ENCODE peak calls at places on chromosomes 13 and 19, in nine cellular contexts. O, C, W, J, Q, N, L, M and S are unnamed samples.

GRCh38 chr13:44844786-44845185 is 144.5 kb downstream of the NUFIP1 start:
- DNase-seq in Q (no peak), C (no peak), W (no peak), L (no peak), N (no peak), M (no peak), J (no peak), O (no peak), S (no peak)

GRCh38 chr19:19115954-19116353 is 22.3 kb downstream of the TMEM161A start:
- DNase-seq in N (no peak), C (no peak), O (peak), L (no peak), Q (peak), M (peak), W (peak), J (no peak), S (peak)

GRCh38 chr19:33047422-33047821 is 17.3 kb downstream of the RHPN2 start:
- DNase-seq in Q (no peak), W (no peak), L (no peak), O (peak), J (no peak), M (peak), C (no peak), N (no peak), S (no peak)

GRCh38 chr13:33193428-33193974 is 92.1 kb downstream of the STARD13 start:
- DNase-seq in Q (peak), N (no peak), J (no peak), C (no peak), O (no peak), W (no peak), M (peak), L (no peak), S (no peak)

GRCh38 chr19:15378529-15379082 is 981 bp downstream of the AKAP8 start:
- DNase-seq in N (no peak), J (peak), W (peak), Q (peak), M (peak), O (peak), C (peak), L (no peak), S (peak)

GRCh38 chr13:85586422-85586831 is 212.8 kb downstream of the SLITRK6 start:
- DNase-seq in J (peak), M (no peak), W (no peak), C (no peak), O (no peak), N (peak), Q (no peak), L (peak), S (peak)

GRCh38 chr13:73482556-73482955 is 423.8 kb downstream of the KLF5 start:
- DNase-seq in N (no peak), O (no peak), L (no peak), C (no peak), J (no peak), Q (no peak), W (no peak), M (no peak), S (no peak)

GRCh38 chr13:97113231-97114001 is 108.7 kb upstream of the MBNL2 start:
- DNase-seq in C (no peak), L (no peak), N (no peak), M (no peak), J (no peak), O (no peak), W (no peak), Q (no peak), S (no peak)

GRCh38 chr19:47124937-47125668 is 5.5 kb upstream of the SAE1 start:
- DNase-seq in M (peak), C (no peak), L (no peak), O (no peak), J (peak), Q (peak), W (no peak), N (no peak), S (peak)

GRCh38 chr19:7177926-7178325 is 108.4 kb downstream of the ZNF557 start:
- DNase-seq in M (no peak), O (no peak), N (no peak), Q (no peak), C (no peak), J (no peak), L (no peak), W (no peak), S (peak)

GRCh38 chr19:10402441-10403038 is 802 bp downstream of the CDC37 start:
- DNase-seq in Q (peak), N (no peak), M (peak), O (no peak), L (no peak), W (no peak), J (peak), C (no peak), S (peak)

GRCh38 chr19:27851543-27852060 is 1361.3 kb downstream of the UQCRFS1 start:
- DNase-seq in O (no peak), Q (no peak), W (no peak), N (no peak), M (no peak), C (no peak), J (no peak), L (no peak), S (no peak)

GRCh38 chr19:20078696-20079095 is 896 bp downstream of the ZNF90 start:
- DNase-seq in Q (peak), J (peak), L (no peak), N (no peak), C (peak), W (no peak), M (peak), O (no peak), S (peak)

GRCh38 chr13:101150998-101151397 is 265.3 kb downstream of the NALCN start:
- DNase-seq in Q (peak), C (no peak), N (no peak), M (peak), O (no peak), L (no peak), J (peak), W (no peak), S (peak)

GRCh38 chr13:40597735-40598365 is 68.6 kb downstream of the FOXO1 start:
- DNase-seq in M (no peak), Q (peak), J (no peak), W (no peak), L (no peak), O (peak), N (no peak), C (peak), S (no peak)

GRCh38 chr19:4694211-4694987 is 24.3 kb upstream of the MYDGF start:
- DNase-seq in C (peak), O (peak), L (peak), W (no peak), M (no peak), Q (no peak), N (peak), J (peak), S (peak)

GRCh38 chr13:64791373-64791772 is 2438.8 kb downstream of the PCDH9 start:
- DNase-seq in N (no peak), C (no peak), Q (no peak), O (no peak), M (no peak), L (no peak), W (no peak), J (no peak), S (no peak)

GRCh38 chr19:35144600-35145436 is 1.8 kb downstream of the FXYD7 start:
- DNase-seq in O (peak), L (no peak), W (peak), M (peak), Q (peak), C (no peak), N (no peak), J (no peak), S (no peak)

GRCh38 chr13:41985788-41986508 is 25.0 kb upstream of the VWA8 start:
- DNase-seq in Q (no peak), M (no peak), W (no peak), J (peak), C (no peak), N (no peak), L (peak), O (no peak), S (peak)

GRCh38 chr13:113406321-113407102 is 42.6 kb upstream of the GRTP1 start:
- DNase-seq in Q (no peak), W (no peak), M (no peak), N (no peak), L (no peak), J (no peak), C (no peak), O (no peak), S (no peak)

GRCh38 chr19:35013047-35013819 is 13.1 kb downstream of the GRAMD1A start:
- DNase-seq in O (peak), M (peak), L (no peak), J (peak), C (peak), N (no peak), W (peak), Q (peak), S (peak)

GRCh38 chr19:30362156-30362754 is 9.9 kb upstream of the ZNF536 start:
- DNase-seq in W (no peak), C (no peak), L (no peak), M (peak), J (no peak), N (no peak), Q (no peak), O (peak), S (no peak)

GRCh38 chr19:45638930-45639729 is at the start of gene EML2:
- DNase-seq in Q (peak), W (peak), O (peak), L (no peak), C (peak), J (no peak), M (peak), N (no peak), S (no peak)

GRCh38 chr19:48925240-48925843 is 8.2 kb upstream of the DHDH start:
- DNase-seq in O (no peak), L (peak), Q (no peak), C (no peak), W (no peak), J (peak), N (peak), M (peak), S (peak)

GRCh38 chr13:50951366-50951765 is 41.8 kb downstream of the RNASEH2B start:
- DNase-seq in L (peak), M (no peak), Q (no peak), W (no peak), C (no peak), O (no peak), N (peak), J (peak), S (peak)

GRCh38 chr13:62300021-62300420 is 884.4 kb upstream of the PCDH20 start:
- DNase-seq in C (no peak), W (no peak), N (no peak), M (peak), Q (no peak), L (no peak), J (no peak), O (no peak), S (no peak)

GRCh38 chr19:18119243-18120105 is 21.9 kb downstream of the MAST3 start:
- DNase-seq in J (no peak), N (no peak), L (no peak), W (peak), C (no peak), O (no peak), M (no peak), Q (no peak), S (no peak)

GRCh38 chr13:61654501-61654900 is 238.9 kb upstream of the PCDH20 start:
- DNase-seq in N (no peak), J (no peak), L (no peak), C (no peak), Q (no peak), W (no peak), O (no peak), M (no peak), S (no peak)

GRCh38 chr13:50123002-50123401 is 107.8 kb downstream of the KCNRG start:
- DNase-seq in Q (no peak), W (no peak), J (no peak), N (no peak), O (no peak), M (peak), C (no peak), L (no peak), S (no peak)

GRCh38 chr19:30444253-30444671 is 72.1 kb downstream of the ZNF536 start:
- DNase-seq in W (no peak), L (no peak), C (no peak), M (no peak), O (no peak), N (no peak), Q (no peak), J (no peak), S (no peak)

GRCh38 chr19:1836458-1837221 is 11.6 kb downstream of the REXO1 start:
- DNase-seq in Q (no peak), M (no peak), O (no peak), N (no peak), J (no peak), C (no peak), L (no peak), W (no peak), S (no peak)

GRCh38 chr19:48102870-48103751 is 7.5 kb downstream of the PLA2G4C start:
- DNase-seq in J (peak), O (no peak), L (no peak), W (no peak), Q (peak), C (peak), M (peak), N (no peak), S (peak)

GRCh38 chr13:44021422-44021821 is 141.7 kb downstream of the LACC1 start:
- DNase-seq in N (no peak), J (no peak), O (no peak), Q (no peak), M (no peak), L (no peak), W (no peak), C (no peak), S (no peak)

GRCh38 chr19:18865973-18866799 is 29.8 kb downstream of the CERS1 start:
- DNase-seq in L (no peak), O (peak), N (no peak), Q (peak), C (peak), M (peak), J (peak), W (peak), S (peak)

GRCh38 chr13:114099918-114100445 is 32.4 kb downstream of the RASA3 start:
- DNase-seq in M (peak), L (no peak), N (no peak), O (no peak), C (no peak), W (no peak), Q (peak), J (peak), S (peak)

GRCh38 chr19:13718733-13719132 is 45.6 kb upstream of the MRI1 start:
- DNase-seq in O (no peak), W (no peak), C (no peak), L (no peak), Q (peak), N (peak), J (peak), M (peak), S (peak)

GRCh38 chr19:6100284-6100915 is 9.9 kb downstream of the RFX2 start:
- DNase-seq in N (no peak), J (no peak), M (no peak), L (no peak), W (peak), C (no peak), Q (no peak), O (no peak), S (no peak)
- H3K4me3 ChIP-seq in N (no peak), J (no peak), M (no peak), L (no peak), W (peak), C (no peak), Q (no peak), O (no peak), S (no peak)

GRCh38 chr19:50500060-50500752 is 10.8 kb downstream of the JOSD2 start:
- DNase-seq in W (no peak), N (no peak), J (no peak), L (peak), C (no peak), M (peak), O (no peak), Q (peak), S (no peak)
- H3K4me3 ChIP-seq in W (no peak), N (no peak), J (no peak), L (peak), C (no peak), M (no peak), O (no peak), Q (peak), S (no peak)

GRCh38 chr13:26011996-26012688 is 39.7 kb downstream of the SHISA2 start:
- DNase-seq in C (no peak), N (no peak), J (no peak), L (no peak), W (peak), O (no peak), Q (no peak), M (no peak), S (no peak)
- H3K4me3 ChIP-seq in C (no peak), N (peak), J (no peak), L (peak), W (peak), O (peak), Q (no peak), M (no peak), S (no peak)

GRCh38 chr19:11639245-11639601 is 41.9 kb downstream of the ZNF627 start:
- DNase-seq in W (no peak), C (no peak), M (no peak), Q (no peak), N (no peak), O (no peak), J (no peak), L (no peak), S (no peak)

DNA sequence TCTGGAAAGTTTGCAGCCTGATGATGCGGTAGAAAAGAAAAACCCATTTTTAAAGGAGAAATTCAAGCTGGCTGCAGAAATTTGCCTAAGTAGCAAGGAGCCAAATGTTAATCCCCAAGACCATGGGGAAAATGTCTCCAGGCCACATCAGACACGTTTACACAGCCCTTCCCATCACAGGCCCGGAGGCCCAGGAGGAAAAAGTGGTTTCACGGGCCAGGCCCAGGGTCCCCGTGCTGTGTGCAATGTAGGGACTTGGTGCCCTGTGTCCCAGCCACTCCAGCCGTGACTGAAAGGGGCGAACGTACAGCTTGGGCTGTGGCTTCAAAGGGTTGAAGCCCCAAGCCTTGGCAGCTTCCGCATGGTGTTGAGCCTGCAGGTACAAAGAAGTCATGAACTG is 35.9 kb downstream of the ZNF627 start:
- DNase-seq in C (no peak), J (no peak), Q (no peak), W (no peak), O (no peak), M (no peak), N (no peak), L (no peak), S (no peak)
- H3K4me3 ChIP-seq in C (no peak), J (no peak), Q (no peak), W (no peak), O (no peak), M (no peak), N (no peak), L (no peak), S (no peak)

GRCh38 chr13:67227131-67227983 is 2.8 kb downstream of the PCDH9 start:
- DNase-seq in Q (no peak), O (no peak), W (no peak), M (no peak), C (no peak), N (no peak), L (no peak), J (no peak), S (no peak)

GRCh38 chr13:67228909-67229308 is 1.2 kb downstream of the PCDH9 start:
- DNase-seq in O (no peak), M (no peak), C (no peak), L (no peak), Q (no peak), J (peak), W (no peak), N (no peak), S (peak)

GRCh38 chr13:67225252-67226159 is 4.6 kb downstream of the PCDH9 start:
- DNase-seq in W (no peak), Q (peak), N (no peak), O (no peak), J (no peak), M (no peak), C (no peak), L (no peak), S (no peak)

GRCh38 chr13:67228031-67228430 is 2.1 kb downstream of the PCDH9 start:
- DNase-seq in L (no peak), J (no peak), N (no peak), Q (no peak), C (no peak), M (no peak), O (no peak), W (no peak), S (no peak)

GRCh38 chr13:67226686-67227085 is 3.5 kb downstream of the PCDH9 start:
- DNase-seq in L (no peak), Q (no peak), W (no peak), C (no peak), N (no peak), O (no peak), M (no peak), J (no peak), S (no peak)
- H3K4me3 ChIP-seq in L (peak), Q (no peak), W (no peak), C (no peak), N (no peak), O (no peak), M (no peak), J (no peak), S (no peak)